ENCODE peak calls at places on chromosomes 13 and 19, in nine cellular contexts. One of them, this sample, is unnamed.

GRCh38 chr19:48751835-48752510 is 468 bp downstream of the FUT1 start:
- DNase-seq in hippocampal formation: no peak
- DNase-seq in hypothalamus: no peak
- DNase-seq in activated naive CD8-positive, alpha-beta T cell treated with anti-CD3 and anti-CD28 coated beads, Interleukin-2, amount 50 U/mL, for 24 hours: no peak
- DNase-seq in Calu3: no peak
- DNase-seq in kidney: no peak
- DNase-seq in GM04504: no peak
- DNase-seq in CD4-positive, CD25-positive, alpha-beta regulatory T cell: no peak
- DNase-seq in AG08395: no peak
- DNase-seq in this sample: no peak

GRCh38 chr19:1868971-1869370 is 5.6 kb upstream of the KLF16 start:
- DNase-seq in GM04504: no peak
- DNase-seq in hypothalamus: no peak
- DNase-seq in activated naive CD8-positive, alpha-beta T cell treated with anti-CD3 and anti-CD28 coated beads, Interleukin-2, amount 50 U/mL, for 24 hours: no peak
- DNase-seq in hippocampal formation: no peak
- DNase-seq in Calu3: no peak
- DNase-seq in kidney: no peak
- DNase-seq in CD4-positive, CD25-positive, alpha-beta regulatory T cell: no peak
- DNase-seq in AG08395: no peak
- DNase-seq in this sample: no peak

GRCh38 chr13:71730267-71730666 is 136.7 kb downstream of the DACH1 start:
- DNase-seq in CD4-positive, CD25-positive, alpha-beta regulatory T cell: no peak
- DNase-seq in GM04504: no peak
- DNase-seq in hippocampal formation: no peak
- DNase-seq in Calu3: no peak
- DNase-seq in hypothalamus: no peak
- DNase-seq in kidney: no peak
- DNase-seq in AG08395: no peak
- DNase-seq in activated naive CD8-positive, alpha-beta T cell treated with anti-CD3 and anti-CD28 coated beads, Interleukin-2, amount 50 U/mL, for 24 hours: no peak
- DNase-seq in this sample: no peak

GRCh38 chr13:66414196-66414800 is 815.8 kb downstream of the PCDH9 start:
- DNase-seq in GM04504: no peak
- DNase-seq in activated naive CD8-positive, alpha-beta T cell treated with anti-CD3 and anti-CD28 coated beads, Interleukin-2, amount 50 U/mL, for 24 hours: no peak
- DNase-seq in CD4-positive, CD25-positive, alpha-beta regulatory T cell: no peak
- DNase-seq in hypothalamus: no peak
- DNase-seq in Calu3: no peak
- DNase-seq in AG08395: no peak
- DNase-seq in kidney: no peak
- DNase-seq in hippocampal formation: no peak
- DNase-seq in this sample: no peak

GRCh38 chr13:102721800-102722231 is 27.0 kb upstream of the METTL21C start:
- DNase-seq in kidney: no peak
- DNase-seq in hypothalamus: peak
- DNase-seq in activated naive CD8-positive, alpha-beta T cell treated with anti-CD3 and anti-CD28 coated beads, Interleukin-2, amount 50 U/mL, for 24 hours: no peak
- DNase-seq in AG08395: peak
- DNase-seq in Calu3: no peak
- DNase-seq in hippocampal formation: peak
- DNase-seq in CD4-positive, CD25-positive, alpha-beta regulatory T cell: no peak
- DNase-seq in GM04504: peak
- DNase-seq in this sample: no peak

GRCh38 chr13:23506821-23507210 is 63.4 kb upstream of the TNFRSF19 start:
- DNase-seq in Calu3: no peak
- DNase-seq in AG08395: peak
- DNase-seq in hypothalamus: no peak
- DNase-seq in kidney: no peak
- DNase-seq in activated naive CD8-positive, alpha-beta T cell treated with anti-CD3 and anti-CD28 coated beads, Interleukin-2, amount 50 U/mL, for 24 hours: no peak
- DNase-seq in CD4-positive, CD25-positive, alpha-beta regulatory T cell: no peak
- DNase-seq in GM04504: peak
- DNase-seq in hippocampal formation: no peak
- DNase-seq in this sample: peak

GRCh38 chr19:16605552-16605951 is 22.5 kb downstream of the MED26 start:
- DNase-seq in AG08395: no peak
- DNase-seq in hippocampal formation: no peak
- DNase-seq in kidney: no peak
- DNase-seq in activated naive CD8-positive, alpha-beta T cell treated with anti-CD3 and anti-CD28 coated beads, Interleukin-2, amount 50 U/mL, for 24 hours: no peak
- DNase-seq in CD4-positive, CD25-positive, alpha-beta regulatory T cell: no peak
- DNase-seq in Calu3: no peak
- DNase-seq in hypothalamus: no peak
- DNase-seq in GM04504: no peak
- DNase-seq in this sample: no peak

GRCh38 chr19:662207-662961 is 630 bp downstream of the RNF126 start:
- DNase-seq in activated naive CD8-positive, alpha-beta T cell treated with anti-CD3 and anti-CD28 coated beads, Interleukin-2, amount 50 U/mL, for 24 hours: peak
- DNase-seq in kidney: no peak
- DNase-seq in CD4-positive, CD25-positive, alpha-beta regulatory T cell: peak
- DNase-seq in hippocampal formation: no peak
- DNase-seq in AG08395: peak
- DNase-seq in hypothalamus: peak
- DNase-seq in GM04504: no peak
- DNase-seq in Calu3: peak
- DNase-seq in this sample: no peak

GRCh38 chr13:92802776-92803175 is 423.8 kb upstream of the GPC6 start:
- DNase-seq in GM04504: no peak
- DNase-seq in Calu3: no peak
- DNase-seq in CD4-positive, CD25-positive, alpha-beta regulatory T cell: no peak
- DNase-seq in kidney: no peak
- DNase-seq in AG08395: no peak
- DNase-seq in hippocampal formation: no peak
- DNase-seq in hypothalamus: no peak
- DNase-seq in activated naive CD8-positive, alpha-beta T cell treated with anti-CD3 and anti-CD28 coated beads, Interleukin-2, amount 50 U/mL, for 24 hours: no peak
- DNase-seq in this sample: no peak

GRCh38 chr19:383040-383439 is 25.9 kb downstream of the C2CD4C start:
- DNase-seq in activated naive CD8-positive, alpha-beta T cell treated with anti-CD3 and anti-CD28 coated beads, Interleukin-2, amount 50 U/mL, for 24 hours: no peak
- DNase-seq in Calu3: no peak
- DNase-seq in AG08395: no peak
- DNase-seq in GM04504: no peak
- DNase-seq in hypothalamus: no peak
- DNase-seq in CD4-positive, CD25-positive, alpha-beta regulatory T cell: no peak
- DNase-seq in hippocampal formation: no peak
- DNase-seq in kidney: peak
- DNase-seq in this sample: no peak

GRCh38 chr13:28204690-28205443 is 66.5 kb downstream of the PAN3 start:
- DNase-seq in hypothalamus: no peak
- DNase-seq in AG08395: no peak
- DNase-seq in GM04504: no peak
- DNase-seq in CD4-positive, CD25-positive, alpha-beta regulatory T cell: no peak
- DNase-seq in activated naive CD8-positive, alpha-beta T cell treated with anti-CD3 and anti-CD28 coated beads, Interleukin-2, amount 50 U/mL, for 24 hours: peak
- DNase-seq in kidney: no peak
- DNase-seq in Calu3: no peak
- DNase-seq in hippocampal formation: no peak
- DNase-seq in this sample: no peak

GRCh38 chr13:107608736-107609135 is 606.6 kb downstream of the LIG4 start:
- DNase-seq in CD4-positive, CD25-positive, alpha-beta regulatory T cell: no peak
- DNase-seq in kidney: no peak
- DNase-seq in hippocampal formation: no peak
- DNase-seq in hypothalamus: no peak
- DNase-seq in AG08395: no peak
- DNase-seq in activated naive CD8-positive, alpha-beta T cell treated with anti-CD3 and anti-CD28 coated beads, Interleukin-2, amount 50 U/mL, for 24 hours: no peak
- DNase-seq in Calu3: no peak
- DNase-seq in GM04504: no peak
- DNase-seq in this sample: no peak

GRCh38 chr13:44159633-44160279 is 213.9 kb upstream of the SERP2 start:
- DNase-seq in Calu3: no peak
- DNase-seq in kidney: no peak
- DNase-seq in AG08395: no peak
- DNase-seq in hippocampal formation: no peak
- DNase-seq in activated naive CD8-positive, alpha-beta T cell treated with anti-CD3 and anti-CD28 coated beads, Interleukin-2, amount 50 U/mL, for 24 hours: no peak
- DNase-seq in GM04504: no peak
- DNase-seq in hypothalamus: no peak
- DNase-seq in CD4-positive, CD25-positive, alpha-beta regulatory T cell: no peak
- DNase-seq in this sample: no peak

This sample was measured in uterus.